ENCODE peak calls at places on chromosomes 2 and 18, in four cellular contexts. H, B, A and N are unnamed samples.

GRCh38 chr2:101873543-101873942 is 118.2 kb upstream of the IL1R2 start:
- DNase-seq in H (no peak), B (no peak), A (no peak), N (peak)

GRCh38 chr2:68320118-68320641 is 431 bp upstream of the CNRIP1 start:
- DNase-seq in B (peak), A (peak), H (peak), N (peak)

GRCh38 chr18:40046596-40046995 is 1908.4 kb upstream of the PIK3C3 start:
- DNase-seq in B (no peak), A (no peak), H (no peak), N (no peak)

GRCh38 chr2:229445013-229445412 is 173.9 kb upstream of the PID1 start:
- DNase-seq in H (no peak), A (no peak), B (peak), N (no peak)

GRCh38 chr2:178506101-178506500 is 25.8 kb downstream of the PLEKHA3 start:
- DNase-seq in B (peak), H (no peak), A (no peak), N (no peak)

GRCh38 chr2:72147303-72147970 is at the start of gene CYP26B1:
- DNase-seq in H (peak), A (no peak), B (no peak), N (peak)

GRCh38 chr2:10036095-10036879 is 7.1 kb upstream of the KLF11 start:
- DNase-seq in H (peak), A (no peak), B (peak), N (no peak)

GRCh38 chr2:55887906-55888625 is 35.5 kb downstream of the EFEMP1 start:
- DNase-seq in H (no peak), B (peak), A (no peak), N (no peak)

GRCh38 chr2:207251573-207252192 is 85.9 kb upstream of the KLF7 start:
- DNase-seq in B (no peak), A (no peak), H (no peak), N (no peak)

GRCh38 chr2:84841577-84841976 is 39.3 kb downstream of the TRABD2A start:
- DNase-seq in H (no peak), B (no peak), A (no peak), N (no peak)

GRCh38 chr2:196809260-196809659 is at the start of gene C2orf66:
- DNase-seq in B (no peak), H (no peak), A (no peak), N (no peak)

GRCh38 chr2:37635359-37636208 is 35.9 kb downstream of the CDC42EP3 start:
- DNase-seq in H (no peak), B (peak), A (no peak), N (no peak)

GRCh38 chr18:9712130-9712577 is 4.1 kb downstream of the RAB31 start:
- DNase-seq in A (no peak), H (no peak), B (no peak), N (no peak)

GRCh38 chr18:36441426-36441870 is 143.9 kb downstream of the FHOD3 start:
- DNase-seq in H (no peak), A (no peak), B (peak), N (no peak)

GRCh38 chr2:240565267-240566202 is 2.7 kb upstream of the RNPEPL1 start:
- DNase-seq in B (peak), H (no peak), A (no peak), N (peak)

GRCh38 chr2:69159988-69160387 is 147.0 kb downstream of the ANTXR1 start:
- DNase-seq in B (no peak), H (peak), A (no peak), N (no peak)

GRCh38 chr2:239537633-239538356 is 137.0 kb upstream of the HDAC4 start:
- DNase-seq in H (no peak), A (no peak), B (no peak), N (no peak)

GRCh38 chr18:74281011-74281638 is 10.6 kb downstream of the CYB5A start:
- DNase-seq in H (peak), A (no peak), B (no peak), N (no peak)

GRCh38 chr2:238108423-238109201 is 8.5 kb downstream of the ESPNL start:
- DNase-seq in H (peak), B (no peak), A (no peak), N (no peak)

DNA sequence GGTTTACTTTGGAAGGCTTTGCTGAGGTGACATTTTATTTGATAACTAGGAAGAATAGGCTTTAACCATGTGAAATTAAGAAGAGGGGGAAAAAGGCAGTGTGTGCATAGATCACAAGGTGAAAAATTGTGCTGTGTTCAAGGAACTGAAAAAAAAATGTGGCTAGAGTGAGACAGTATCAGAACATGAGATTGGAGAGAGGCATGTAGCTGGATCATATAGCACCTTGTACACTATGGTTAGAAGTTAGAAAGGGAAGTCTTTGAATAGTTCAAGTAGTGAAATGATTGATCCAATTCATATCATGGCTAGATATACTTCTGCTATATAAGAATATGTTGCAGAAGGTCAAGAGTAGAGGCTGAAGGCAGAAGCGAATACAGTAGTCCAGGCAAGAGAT is 12.3 kb upstream of the TNFRSF11A start:
- DNase-seq in A (no peak), H (no peak), B (no peak), N (no peak)
- TF ChIP-seq CTCF in A (no peak), H (no peak), B (no peak), N (no peak)

DNA sequence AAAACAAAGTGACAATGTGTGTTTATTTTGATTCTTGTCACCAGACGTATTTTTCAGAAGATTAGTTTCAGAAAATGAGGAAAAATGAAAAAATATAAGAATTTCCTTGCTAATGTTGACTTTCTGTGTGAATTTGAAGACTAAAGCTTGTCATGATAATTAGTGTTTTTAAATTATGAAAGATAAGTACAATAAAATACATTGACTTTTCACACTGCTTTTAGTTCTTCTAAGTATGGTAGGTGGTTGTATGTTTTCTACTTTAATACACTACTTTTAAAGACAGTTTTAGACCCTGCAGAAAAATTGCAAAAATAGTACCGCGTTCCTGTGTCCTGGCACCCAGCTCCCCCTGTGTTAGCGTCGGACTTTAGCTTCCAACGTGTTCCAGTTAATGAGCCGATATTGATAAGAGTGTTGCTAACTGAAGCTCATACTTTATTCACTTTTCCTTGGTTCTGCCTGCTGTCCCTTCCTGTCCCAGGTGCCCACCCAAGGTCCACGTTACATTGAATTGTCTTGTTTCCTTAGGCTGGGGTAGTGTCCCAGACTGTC is 695 bp downstream of the RBFA start:
- DNase-seq in B (no peak), H (peak), A (no peak), N (no peak)
- TF ChIP-seq CTCF in B (no peak), H (no peak), A (peak), N (no peak)

DNA sequence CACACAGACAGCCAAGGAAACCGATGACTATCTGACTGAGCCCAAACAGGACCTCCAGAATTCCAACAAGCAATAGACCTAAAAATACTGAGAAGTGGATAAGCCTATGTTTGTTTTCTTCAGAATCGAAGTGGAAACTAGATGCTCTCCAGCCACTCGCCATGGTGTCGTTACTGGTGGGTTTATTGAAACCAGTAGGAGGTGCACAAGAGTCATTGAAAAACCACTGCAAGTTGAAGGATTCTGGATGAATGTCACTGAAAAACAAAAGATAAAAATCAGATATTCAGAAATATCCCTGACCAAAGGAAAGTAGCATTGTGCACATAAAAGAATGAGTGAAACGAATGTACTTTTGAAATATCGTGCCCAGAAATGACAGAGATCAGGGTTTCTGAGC is 15.3 kb downstream of the TM4SF20 start:
- DNase-seq in B (no peak), A (no peak), H (no peak), N (no peak)
- TF ChIP-seq CTCF in B (no peak), A (peak), H (peak), N (no peak)

GRCh38 chr2:36606925-36607324 is 9.0 kb upstream of the FEZ2 start:
- DNase-seq in B (no peak), A (no peak), H (no peak), N (no peak)

GRCh38 chr2:36605273-36605672 is 7.3 kb upstream of the FEZ2 start:
- DNase-seq in B (no peak), H (no peak), A (no peak), N (no peak)

GRCh38 chr2:36611316-36611990 is 13.5 kb upstream of the FEZ2 start:
- DNase-seq in B (no peak), A (no peak), H (no peak), N (no peak)

GRCh38 chr2:36607947-36608346 is 10.0 kb upstream of the FEZ2 start:
- DNase-seq in H (no peak), B (peak), A (no peak), N (no peak)

DNA sequence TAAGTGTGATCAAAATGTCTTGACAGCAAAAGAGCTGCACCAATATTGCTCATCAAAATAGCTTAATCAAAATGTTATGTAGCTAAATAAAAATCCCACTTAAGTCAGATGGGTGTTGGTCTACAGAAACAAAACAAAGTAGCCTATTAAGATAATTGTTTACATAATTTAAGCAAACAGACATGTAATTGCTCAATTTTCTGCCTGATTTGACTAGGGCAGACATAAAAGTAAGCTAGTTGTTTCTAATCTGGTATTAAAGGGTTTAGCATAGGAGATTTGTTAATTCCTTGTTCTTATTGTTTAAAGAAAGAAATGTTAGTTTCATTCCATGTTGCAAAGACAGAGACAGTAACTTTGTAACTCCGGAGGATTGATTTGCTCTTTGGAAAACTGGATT is 11.5 kb upstream of the FEZ2 start:
- DNase-seq in A (no peak), H (no peak), B (no peak), N (no peak)
- TF ChIP-seq CTCF in A (no peak), H (no peak), B (no peak), N (no peak)

DNA sequence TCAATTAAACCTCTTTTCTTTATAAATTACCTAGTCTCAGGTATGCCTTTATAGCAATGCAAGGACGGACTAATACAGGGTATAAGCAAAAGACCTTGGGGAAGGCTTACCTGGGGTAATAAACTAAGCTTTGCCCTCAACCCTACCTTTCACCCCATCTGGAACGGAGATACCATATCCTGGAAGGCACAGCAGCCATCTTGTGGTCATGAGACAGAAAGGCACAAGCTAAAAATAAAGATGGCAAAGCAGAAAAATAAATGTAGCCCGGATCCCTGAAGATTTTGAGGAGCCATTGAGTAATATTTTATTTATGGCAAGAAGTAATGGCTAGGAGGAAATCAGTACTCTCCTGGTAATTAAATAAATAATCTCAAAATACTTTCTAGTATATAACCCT is 198.5 kb downstream of the SPP2 start:
- DNase-seq in H (no peak), B (no peak), A (no peak), N (no peak)
- TF ChIP-seq CTCF in H (no peak), B (peak), A (no peak), N (no peak)

DNA sequence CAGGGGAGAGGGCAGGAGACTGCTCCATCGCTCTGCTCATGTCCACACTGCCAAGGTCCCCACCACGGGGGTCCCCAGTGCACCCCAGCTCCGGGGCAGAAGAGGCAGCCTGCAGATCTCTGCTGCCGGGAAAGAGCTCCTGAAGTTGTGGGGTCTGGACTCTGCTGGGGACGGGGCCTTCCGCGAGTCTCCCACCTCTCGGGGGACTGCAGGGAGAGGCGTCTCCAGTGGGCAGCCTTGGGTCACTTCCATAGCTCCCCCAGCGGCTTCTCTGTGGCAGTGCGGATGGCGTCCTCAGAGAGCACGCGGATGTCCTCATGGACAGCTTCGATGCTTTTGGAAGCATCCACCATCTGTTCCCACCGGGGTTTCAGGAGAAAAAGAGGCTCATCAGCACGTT is 10.7 kb downstream of the DTYMK start:
- DNase-seq in B (no peak), A (no peak), H (no peak), N (no peak)
- TF ChIP-seq CTCF in B (no peak), A (no peak), H (no peak), N (no peak)